ENCODE peak calls at places on chromosomes 6 and 20, in five cellular contexts. I is K562, R is HepG2, T is H1, O is stomach. U is an unnamed sample. For H3K4me1, the result is how much of the 10 kb centered on the place peaks cover.

GRCh38 chr20:14189794-14190402 is 147.5 kb downstream of the FLRT3 start:
- DNase-seq in R (peak), T (no peak), O (no peak), I (no peak), U (no peak)

GRCh38 chr6:69719602-69720193 is 77.1 kb downstream of the LMBRD1 start:
- DNase-seq in I (peak), T (no peak), R (peak), O (no peak), U (no peak)

GRCh38 chr6:106927531-106928398 is 46.8 kb downstream of the CD24 start:
- DNase-seq in T (peak), I (peak), R (peak), O (peak), U (peak)

GRCh38 chr6:23533311-23533710 is 592.7 kb upstream of the NRSN1 start:
- DNase-seq in R (no peak), I (no peak), T (no peak), O (no peak), U (no peak)

GRCh38 chr6:48834706-48835105 is 628.3 kb downstream of the MMUT start:
- DNase-seq in R (no peak), I (no peak), O (no peak), T (no peak), U (no peak)

GRCh38 chr20:48983423-48984400 is 62.2 kb downstream of the ARFGEF2 start:
- DNase-seq in T (no peak), R (no peak), O (peak), I (peak), U (no peak)

GRCh38 chr6:151059612-151060095 is 180.1 kb upstream of the AKAP12 start:
- DNase-seq in T (no peak), R (no peak), I (no peak), O (no peak), U (no peak)

GRCh38 chr6:90294614-90294988 is 2.0 kb downstream of the BACH2 start:
- DNase-seq in T (no peak), R (no peak), I (no peak), O (no peak), U (no peak)

GRCh38 chr20:31570021-31570463 is 35.0 kb upstream of the ID1 start:
- DNase-seq in O (no peak), I (no peak), T (no peak), R (peak), U (no peak)

GRCh38 chr6:20146291-20146690 is 66.0 kb downstream of the MBOAT1 start:
- DNase-seq in T (no peak), I (no peak), R (no peak), O (no peak), U (no peak)

GRCh38 chr6:11436508-11437096 is 100.9 kb upstream of the TMEM170B start:
- DNase-seq in T (no peak), R (no peak), O (no peak), I (no peak), U (no peak)

GRCh38 chr20:32839227-32839981 is 19.3 kb upstream of the EFCAB8 start:
- DNase-seq in I (no peak), R (no peak), O (no peak), T (no peak), U (no peak)
- TF ChIP-seq POLR2AphosphoS5 in I (no peak), R (no peak), O (no peak), T (no peak), U (no peak)

GRCh38 chr20:41038149-41038877 is 9.7 kb downstream of the TOP1 start:
- DNase-seq in O (no peak), I (no peak), R (peak), T (no peak), U (no peak)

GRCh38 chr20:41038878-41039404 is 10.3 kb downstream of the TOP1 start:
- DNase-seq in R (peak), I (no peak), O (no peak), T (no peak), U (no peak)

GRCh38 chr20:41041693-41042092 is 13.1 kb downstream of the TOP1 start:
- DNase-seq in T (no peak), O (no peak), I (no peak), R (no peak), U (no peak)

GRCh38 chr20:41044409-41045062 is 15.9 kb downstream of the TOP1 start:
- DNase-seq in T (no peak), O (no peak), R (no peak), I (no peak), U (no peak)

DNA sequence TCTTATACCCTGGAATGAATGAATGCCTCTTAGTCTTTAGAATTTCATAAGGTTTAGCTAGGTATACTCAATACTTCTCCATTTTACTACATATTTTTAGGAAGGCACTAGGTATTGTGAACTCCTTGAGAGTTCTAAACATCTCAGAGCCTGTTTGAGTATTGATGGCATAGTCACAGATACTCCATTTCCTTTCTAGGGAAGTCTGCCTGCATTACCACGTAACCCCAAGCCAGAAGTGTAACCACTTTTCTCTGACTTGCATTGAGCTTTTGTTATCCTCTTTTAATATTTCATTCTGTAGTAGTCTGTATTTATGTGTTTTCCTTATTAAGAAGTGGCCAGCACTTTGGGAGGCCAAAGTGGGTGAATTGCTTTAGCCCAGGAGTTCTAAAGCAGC is 12.2 kb downstream of the TOP1 start:
- DNase-seq in R (no peak), T (no peak), O (no peak), I (no peak), U (no peak)
- H3K4me1 ChIP-seq in R (half or more), T (under half), O (under half), I (under half), U (under half)

GRCh38 chr6:65469650-65470049 is 237.4 kb downstream of the EYS start:
- DNase-seq in T (no peak), O (no peak), R (no peak), I (no peak), U (no peak)

GRCh38 chr6:65468307-65468706 is 238.7 kb downstream of the EYS start:
- DNase-seq in R (no peak), I (no peak), T (no peak), O (no peak), U (no peak)
- TF ChIP-seq EP300 in R (no peak), I (no peak), T (no peak), O (no peak), U (no peak)

DNA sequence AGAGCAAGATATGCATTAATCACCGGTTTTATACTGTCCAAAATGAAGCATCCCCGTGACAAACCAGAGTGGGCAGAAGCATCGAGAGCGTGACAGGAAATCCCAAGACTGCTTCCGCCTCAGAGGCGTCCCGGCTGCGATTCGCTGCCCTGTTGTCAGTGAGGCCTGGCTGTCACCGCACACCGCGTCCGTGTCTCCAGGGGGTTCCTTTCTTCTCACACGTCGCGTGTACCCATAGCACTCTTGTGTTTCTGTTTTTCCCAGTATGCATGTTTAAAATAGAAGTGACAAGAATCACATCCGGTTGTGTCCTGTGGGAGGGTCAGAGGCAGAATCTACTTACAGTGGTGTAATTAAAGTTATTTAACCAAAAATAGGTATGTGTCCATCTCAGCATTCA is 8.3 kb upstream of the ADRM1 start:
- DNase-seq in I (no peak), T (no peak), R (no peak), O (no peak), U (no peak)
- TF ChIP-seq POLR2AphosphoS5 in I (no peak), T (no peak), R (no peak), O (no peak), U (no peak)

DNA sequence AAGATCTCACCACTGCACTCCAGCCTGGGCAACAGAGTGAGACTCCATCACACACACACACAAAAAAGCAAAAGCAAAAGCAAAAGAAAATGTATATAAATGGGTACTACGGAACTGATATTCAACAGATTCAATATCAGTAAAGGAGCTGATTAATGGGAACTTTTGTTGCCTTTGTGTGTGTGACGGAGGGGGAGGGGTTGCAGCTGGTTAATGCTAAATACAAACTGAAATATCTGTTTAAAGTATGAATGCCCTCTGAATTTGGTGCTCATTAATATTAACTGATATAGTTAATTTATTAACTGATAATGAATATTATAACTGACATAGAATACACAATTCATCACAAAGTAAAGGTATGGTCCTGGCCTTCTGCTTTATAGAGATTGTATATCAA is 8.4 kb downstream of the NCOA6 start:
- DNase-seq in I (no peak), T (no peak), R (no peak), O (no peak), U (no peak)
- H3K4me1 ChIP-seq in I (under half), T (under half), R (under half), O (under half), U (under half)